ENCODE peak calls at places on chromosomes 12 and 14, in six cellular contexts. D, E, Z, T, V and P are unnamed samples.

GRCh38 chr14:55873229-55873628 is 245.0 kb upstream of the PELI2 start:
- DNase-seq in Z (no peak), T (no peak), V (no peak), E (no peak), D (no peak), P (no peak)

GRCh38 chr12:53023-53734 is 13.4 kb upstream of the IQSEC3 start:
- DNase-seq in T (peak), E (no peak), Z (no peak), V (no peak), D (no peak), P (no peak)

GRCh38 chr14:52263190-52263589 is 4.3 kb upstream of the PTGDR start:
- DNase-seq in V (no peak), D (no peak), E (no peak), T (no peak), Z (no peak), P (no peak)

GRCh38 chr14:99137001-99137700 is 134.8 kb downstream of the BCL11B start:
- DNase-seq in Z (peak), E (no peak), T (no peak), D (no peak), V (no peak), P (no peak)

GRCh38 chr12:116839287-116839830 is 41.9 kb downstream of the HRK start:
- DNase-seq in E (no peak), Z (no peak), D (no peak), T (no peak), V (no peak), P (no peak)

GRCh38 chr14:66739826-66740225 is 231.9 kb downstream of the GPHN start:
- DNase-seq in V (no peak), D (no peak), Z (no peak), E (no peak), T (no peak), P (no peak)

GRCh38 chr12:112303004-112303403 is 79.2 kb downstream of the HECTD4 start:
- DNase-seq in V (no peak), E (no peak), Z (no peak), T (no peak), D (no peak), P (no peak)

GRCh38 chr12:49233842-49234526 is 30.9 kb upstream of the TUBA1C start:
- DNase-seq in Z (peak), D (peak), T (peak), E (no peak), V (no peak), P (no peak)

GRCh38 chr14:91872517-91873470 is 5.5 kb upstream of the TC2N start:
- DNase-seq in Z (peak), D (no peak), T (no peak), V (no peak), E (no peak), P (no peak)

GRCh38 chr14:58730793-58731464 is 93.2 kb downstream of the DACT1 start:
- DNase-seq in D (no peak), Z (no peak), T (no peak), E (no peak), V (no peak), P (no peak)

GRCh38 chr12:24469089-24469488 is 479.8 kb downstream of the BCAT1 start:
- DNase-seq in V (no peak), E (no peak), D (no peak), Z (no peak), T (no peak), P (no peak)

GRCh38 chr12:43921666-43922337 is 85.9 kb downstream of the TMEM117 start:
- DNase-seq in T (peak), Z (no peak), D (no peak), V (no peak), E (no peak), P (no peak)

GRCh38 chr14:25090281-25090680 is 40.3 kb upstream of the STXBP6 start:
- DNase-seq in E (no peak), V (no peak), D (no peak), Z (no peak), T (no peak), P (no peak)

GRCh38 chr14:25094171-25094907 is 44.4 kb upstream of the STXBP6 start:
- DNase-seq in E (no peak), V (no peak), D (no peak), T (peak), Z (no peak), P (no peak)

GRCh38 chr14:25086081-25086480 is 36.1 kb upstream of the STXBP6 start:
- DNase-seq in D (no peak), E (no peak), Z (no peak), V (no peak), T (no peak), P (no peak)

GRCh38 chr14:25086817-25087396 is 37.0 kb upstream of the STXBP6 start:
- DNase-seq in D (no peak), E (no peak), V (no peak), T (no peak), Z (no peak), P (no peak)

DNA sequence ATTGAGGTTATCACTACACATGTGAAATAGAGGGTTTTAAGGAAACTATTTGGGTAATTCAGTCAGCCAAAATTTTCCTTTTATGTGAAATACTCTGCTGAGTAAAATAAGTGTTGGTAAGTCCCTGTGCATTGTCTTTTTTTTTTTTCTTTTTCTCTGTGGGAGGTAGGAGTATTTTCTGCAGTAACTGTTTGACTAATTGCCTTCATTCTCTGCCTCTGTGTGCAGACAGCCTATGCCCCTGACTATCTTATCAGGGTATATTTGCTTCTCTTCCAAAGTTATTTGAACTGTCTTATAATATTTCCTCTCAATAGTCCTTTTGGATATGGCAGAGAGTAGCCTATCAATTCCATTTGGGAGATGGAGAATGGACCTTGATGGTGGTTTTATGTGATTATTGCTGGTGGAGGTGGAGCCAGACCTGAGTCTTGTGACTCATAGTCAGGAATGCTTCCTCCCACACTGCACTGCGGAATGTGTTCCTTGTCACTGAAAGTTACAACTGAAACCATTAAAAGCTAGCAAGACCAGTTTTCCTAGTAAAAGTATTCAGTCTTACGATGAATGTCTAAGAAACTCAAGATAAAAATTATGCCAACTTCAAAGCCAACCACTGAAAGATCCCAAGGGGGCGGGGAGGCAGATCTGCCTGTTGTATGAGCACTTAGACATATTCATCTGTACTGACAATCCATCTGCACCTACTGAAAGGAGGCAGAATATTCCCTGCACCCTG is 40.9 kb upstream of the STXBP6 start:
- DNase-seq in D (no peak), Z (no peak), V (no peak), E (no peak), T (peak), P (no peak)
- TF ChIP-seq REST in D (no peak), Z (no peak), V (no peak), E (no peak), T (no peak), P (no peak)

DNA sequence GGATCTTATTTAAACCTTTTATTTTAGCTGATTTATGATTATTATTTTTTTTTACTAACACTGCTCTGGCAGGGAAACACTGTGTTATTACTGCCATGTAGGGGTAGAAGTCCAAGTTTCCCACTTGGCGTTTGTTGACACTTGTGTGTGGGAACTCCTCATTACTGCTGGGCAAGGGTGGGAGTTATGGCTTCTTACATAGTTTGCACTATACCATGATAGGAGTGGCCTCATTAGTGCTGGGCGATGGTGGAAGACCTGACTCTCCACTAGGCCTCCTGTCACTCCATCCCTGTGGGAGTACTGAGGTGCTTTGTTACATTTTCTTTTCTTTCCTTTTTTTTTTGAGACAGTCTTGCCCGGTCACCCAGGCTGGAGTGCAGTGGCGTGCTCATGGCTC is 83.5 kb downstream of the BRMS1L start:
- DNase-seq in D (no peak), T (no peak), E (no peak), V (no peak), Z (no peak), P (no peak)
- TF ChIP-seq POLR2AphosphoS5 in D (no peak), T (no peak), E (no peak), V (no peak), Z (no peak), P (no peak)

GRCh38 chr12:3303410-3304136 is 187.4 kb upstream of the PRMT8 start:
- DNase-seq in T (peak), V (peak), D (no peak), E (no peak), Z (no peak), P (no peak)
- TF ChIP-seq REST in T (no peak), V (no peak), D (no peak), E (no peak), Z (no peak), P (no peak)

DNA sequence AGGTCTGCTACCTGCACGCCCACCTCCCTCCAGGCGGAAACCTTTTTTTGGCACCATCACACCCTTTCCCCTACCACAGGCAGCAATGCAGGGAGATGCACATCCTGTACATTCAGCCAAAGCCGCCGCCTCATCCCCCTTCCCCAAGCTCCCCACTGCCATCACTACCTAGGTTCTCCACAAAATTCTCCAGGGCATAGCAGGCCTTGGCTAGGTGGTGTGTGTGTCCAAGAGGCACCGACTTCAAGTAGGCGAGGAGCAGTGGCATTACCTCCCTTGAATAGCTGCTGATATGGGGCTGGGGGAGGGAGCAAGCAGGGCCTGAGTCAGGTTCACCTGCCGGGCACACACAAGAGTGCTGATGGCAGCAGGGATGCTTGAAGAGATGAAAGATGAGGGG is 3.6 kb downstream of the IPO4 start:
- DNase-seq in Z (no peak), T (no peak), E (no peak), D (no peak), V (no peak), P (no peak)
- TF ChIP-seq POLR2AphosphoS5 in Z (no peak), T (no peak), E (no peak), D (no peak), V (no peak), P (no peak)

GRCh38 chr14:61699092-61699491 is 3.8 kb downstream of the HIF1A start:
- DNase-seq in D (no peak), Z (no peak), E (no peak), T (no peak), V (no peak), P (no peak)
- TF ChIP-seq REST in D (no peak), Z (no peak), E (no peak), T (no peak), V (no peak), P (no peak)

GRCh38 chr12:109154485-109155438 is 38.4 kb downstream of the ACACB start:
- DNase-seq in E (peak), T (peak), D (peak), Z (peak), V (peak), P (peak)
- TF ChIP-seq POLR2AphosphoS5 in E (peak), T (peak), D (no peak), Z (no peak), V (peak), P (peak)